ENCODE peak calls at places on chromosomes 6 and 20, in nine cellular contexts. One of them, this sample, is unnamed.

GRCh38 chr6:149963462-149964242 is at the start of gene ULBP1:
- DNase-seq in WERI-Rb-1: peak
- DNase-seq in CD4-positive, CD25-positive, alpha-beta regulatory T cell: peak
- DNase-seq in tibial nerve: peak
- DNase-seq in hepatocyte: peak
- DNase-seq in AG04450: peak
- DNase-seq in cardiac fibroblast: peak
- DNase-seq in pancreas: peak
- DNase-seq in heart right ventricle: peak
- DNase-seq in this sample: peak

GRCh38 chr20:62929051-62929538 is 2.8 kb upstream of the DIDO1 start:
- DNase-seq in WERI-Rb-1: no peak
- DNase-seq in CD4-positive, CD25-positive, alpha-beta regulatory T cell: peak
- DNase-seq in tibial nerve: peak
- DNase-seq in hepatocyte: peak
- DNase-seq in AG04450: no peak
- DNase-seq in cardiac fibroblast: peak
- DNase-seq in pancreas: peak
- DNase-seq in heart right ventricle: peak
- DNase-seq in this sample: peak

GRCh38 chr20:36737183-36737499 is 8.7 kb downstream of the NDRG3 start:
- DNase-seq in WERI-Rb-1: no peak
- DNase-seq in CD4-positive, CD25-positive, alpha-beta regulatory T cell: no peak
- DNase-seq in tibial nerve: no peak
- DNase-seq in hepatocyte: no peak
- DNase-seq in AG04450: no peak
- DNase-seq in cardiac fibroblast: no peak
- DNase-seq in pancreas: no peak
- DNase-seq in heart right ventricle: no peak
- DNase-seq in this sample: no peak

GRCh38 chr20:14928083-14928482 is 590.7 kb upstream of the FLRT3 start:
- DNase-seq in WERI-Rb-1: no peak
- DNase-seq in CD4-positive, CD25-positive, alpha-beta regulatory T cell: no peak
- DNase-seq in tibial nerve: no peak
- DNase-seq in hepatocyte: peak
- DNase-seq in AG04450: no peak
- DNase-seq in cardiac fibroblast: peak
- DNase-seq in pancreas: no peak
- DNase-seq in heart right ventricle: no peak
- DNase-seq in this sample: no peak

GRCh38 chr6:72218125-72218524 is 331.8 kb downstream of the RIMS1 start:
- DNase-seq in WERI-Rb-1: peak
- DNase-seq in CD4-positive, CD25-positive, alpha-beta regulatory T cell: no peak
- DNase-seq in tibial nerve: no peak
- DNase-seq in hepatocyte: peak
- DNase-seq in AG04450: no peak
- DNase-seq in cardiac fibroblast: peak
- DNase-seq in pancreas: peak
- DNase-seq in heart right ventricle: no peak
- DNase-seq in this sample: peak

GRCh38 chr6:39367661-39368060 is 45.2 kb upstream of the KCNK16 start:
- DNase-seq in WERI-Rb-1: no peak
- DNase-seq in CD4-positive, CD25-positive, alpha-beta regulatory T cell: no peak
- DNase-seq in tibial nerve: no peak
- DNase-seq in hepatocyte: no peak
- DNase-seq in AG04450: no peak
- DNase-seq in cardiac fibroblast: no peak
- DNase-seq in pancreas: no peak
- DNase-seq in heart right ventricle: no peak
- DNase-seq in this sample: no peak

GRCh38 chr6:1552296-1552761 is 57.4 kb upstream of the FOXC1 start:
- DNase-seq in WERI-Rb-1: no peak
- DNase-seq in CD4-positive, CD25-positive, alpha-beta regulatory T cell: no peak
- DNase-seq in tibial nerve: no peak
- DNase-seq in hepatocyte: no peak
- DNase-seq in AG04450: no peak
- DNase-seq in cardiac fibroblast: peak
- DNase-seq in pancreas: no peak
- DNase-seq in heart right ventricle: no peak
- DNase-seq in this sample: no peak

GRCh38 chr6:42436825-42437224 is 14.9 kb downstream of the TRERF1 start:
- DNase-seq in WERI-Rb-1: peak
- DNase-seq in CD4-positive, CD25-positive, alpha-beta regulatory T cell: no peak
- DNase-seq in tibial nerve: no peak
- DNase-seq in hepatocyte: no peak
- DNase-seq in AG04450: no peak
- DNase-seq in cardiac fibroblast: no peak
- DNase-seq in pancreas: no peak
- DNase-seq in heart right ventricle: no peak
- DNase-seq in this sample: no peak

GRCh38 chr6:4314201-4314707 is 178.9 kb upstream of the ECI2 start:
- DNase-seq in WERI-Rb-1: no peak
- DNase-seq in CD4-positive, CD25-positive, alpha-beta regulatory T cell: no peak
- DNase-seq in tibial nerve: no peak
- DNase-seq in hepatocyte: no peak
- DNase-seq in AG04450: no peak
- DNase-seq in cardiac fibroblast: no peak
- DNase-seq in pancreas: no peak
- DNase-seq in heart right ventricle: no peak
- DNase-seq in this sample: no peak

GRCh38 chr6:4316867-4317400 is 181.6 kb upstream of the ECI2 start:
- DNase-seq in WERI-Rb-1: no peak
- DNase-seq in CD4-positive, CD25-positive, alpha-beta regulatory T cell: no peak
- DNase-seq in tibial nerve: no peak
- DNase-seq in hepatocyte: peak
- DNase-seq in AG04450: peak
- DNase-seq in cardiac fibroblast: peak
- DNase-seq in pancreas: peak
- DNase-seq in heart right ventricle: peak
- DNase-seq in this sample: peak

GRCh38 chr6:4311976-4312860 is 176.8 kb upstream of the ECI2 start:
- DNase-seq in WERI-Rb-1: no peak
- DNase-seq in CD4-positive, CD25-positive, alpha-beta regulatory T cell: no peak
- DNase-seq in tibial nerve: no peak
- DNase-seq in hepatocyte: no peak
- DNase-seq in AG04450: no peak
- DNase-seq in cardiac fibroblast: no peak
- DNase-seq in pancreas: no peak
- DNase-seq in heart right ventricle: no peak
- DNase-seq in this sample: no peak

GRCh38 chr6:4309540-4309939 is 174.2 kb upstream of the ECI2 start:
- DNase-seq in WERI-Rb-1: no peak
- DNase-seq in CD4-positive, CD25-positive, alpha-beta regulatory T cell: no peak
- DNase-seq in tibial nerve: no peak
- DNase-seq in hepatocyte: no peak
- DNase-seq in AG04450: no peak
- DNase-seq in cardiac fibroblast: no peak
- DNase-seq in pancreas: no peak
- DNase-seq in heart right ventricle: no peak
- DNase-seq in this sample: no peak

DNA sequence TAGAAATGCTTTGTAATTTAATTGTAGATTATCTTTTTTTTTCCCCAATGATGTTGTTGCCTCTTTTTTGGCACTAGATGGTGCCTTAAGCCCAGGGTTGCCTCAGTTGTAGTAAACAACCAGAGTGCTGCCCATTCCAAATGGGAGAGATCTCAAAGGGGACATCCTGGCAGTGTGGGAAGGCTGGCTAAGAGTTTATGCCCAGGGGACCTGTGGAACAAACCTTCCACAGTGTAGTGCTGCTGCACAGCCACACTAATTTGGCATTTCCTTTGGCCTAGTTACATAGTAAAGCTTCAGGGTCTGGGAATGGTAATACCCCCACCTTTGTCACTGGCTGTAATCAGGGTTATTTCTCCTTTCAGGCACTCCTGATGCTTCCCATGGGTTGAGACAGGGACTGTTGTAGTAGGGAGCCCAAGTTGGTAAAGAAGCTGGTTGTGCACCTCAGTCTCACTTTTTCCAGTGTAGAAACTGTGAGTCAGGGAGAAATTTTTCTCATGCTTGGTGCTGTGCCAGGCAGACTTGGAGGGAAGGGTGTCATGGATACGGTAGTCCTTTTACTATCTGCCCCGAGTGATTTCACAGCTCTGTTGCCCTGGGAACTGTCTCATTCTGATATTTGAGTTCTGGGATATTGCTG is 177.8 kb upstream of the ECI2 start:
- DNase-seq in WERI-Rb-1: no peak
- DNase-seq in CD4-positive, CD25-positive, alpha-beta regulatory T cell: no peak
- DNase-seq in tibial nerve: no peak
- DNase-seq in hepatocyte: peak
- DNase-seq in AG04450: peak
- DNase-seq in cardiac fibroblast: peak
- DNase-seq in pancreas: peak
- DNase-seq in heart right ventricle: no peak
- DNase-seq in this sample: no peak
- H3K4me3 ChIP-seq in WERI-Rb-1: no peak
- H3K4me3 ChIP-seq in CD4-positive, CD25-positive, alpha-beta regulatory T cell: no peak
- H3K4me3 ChIP-seq in tibial nerve: no peak
- H3K4me3 ChIP-seq in hepatocyte: no peak
- H3K4me3 ChIP-seq in AG04450: no peak
- H3K4me3 ChIP-seq in cardiac fibroblast: no peak
- H3K4me3 ChIP-seq in pancreas: no peak
- H3K4me3 ChIP-seq in heart right ventricle: no peak
- H3K4me3 ChIP-seq in this sample: no peak

DNA sequence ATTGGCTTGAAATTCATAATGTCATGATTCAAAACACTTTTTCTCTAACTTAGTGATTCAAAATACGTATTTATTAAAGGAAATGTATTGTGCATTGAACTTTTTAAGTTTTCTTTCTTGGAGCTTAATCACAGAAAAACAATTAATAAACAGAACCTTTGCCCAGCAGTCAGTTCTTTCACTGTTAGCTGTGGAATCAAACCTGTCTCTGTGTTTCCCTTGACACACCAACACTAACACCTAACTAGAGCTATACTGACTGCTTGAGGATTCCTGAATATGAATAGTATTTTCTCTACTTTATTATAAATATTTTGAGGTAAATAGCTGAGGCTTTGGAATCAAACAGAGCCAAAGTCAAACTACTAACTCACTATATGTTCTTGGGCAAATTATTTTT is 296.4 kb downstream of the HIVEP2 start:
- DNase-seq in WERI-Rb-1: no peak
- DNase-seq in CD4-positive, CD25-positive, alpha-beta regulatory T cell: no peak
- DNase-seq in tibial nerve: no peak
- DNase-seq in hepatocyte: no peak
- DNase-seq in AG04450: no peak
- DNase-seq in cardiac fibroblast: no peak
- DNase-seq in pancreas: no peak
- DNase-seq in heart right ventricle: no peak
- DNase-seq in this sample: no peak
- H3K4me3 ChIP-seq in WERI-Rb-1: no peak
- H3K4me3 ChIP-seq in CD4-positive, CD25-positive, alpha-beta regulatory T cell: no peak
- H3K4me3 ChIP-seq in tibial nerve: no peak
- H3K4me3 ChIP-seq in hepatocyte: no peak
- H3K4me3 ChIP-seq in AG04450: no peak
- H3K4me3 ChIP-seq in cardiac fibroblast: no peak
- H3K4me3 ChIP-seq in pancreas: no peak
- H3K4me3 ChIP-seq in heart right ventricle: no peak
- H3K4me3 ChIP-seq in this sample: no peak

DNA sequence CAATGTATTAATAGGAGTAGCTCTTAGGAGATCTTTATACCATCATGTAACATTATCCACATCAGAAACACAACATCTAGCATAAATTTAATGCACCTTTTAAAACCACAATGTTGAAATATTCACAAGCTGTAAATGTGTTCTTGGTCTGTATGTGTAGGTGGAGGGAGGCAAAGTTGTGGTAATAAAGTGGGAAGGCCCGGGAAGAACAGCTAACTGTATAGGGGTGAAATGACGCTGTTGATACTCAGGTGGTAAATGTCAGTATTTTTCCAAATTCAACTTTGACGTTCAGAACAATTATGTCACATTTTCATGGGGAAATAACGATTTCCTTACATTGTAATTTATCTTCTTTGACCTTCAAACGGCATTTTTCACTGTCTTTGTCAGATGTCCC is 146.0 kb upstream of the STMND1 start:
- DNase-seq in WERI-Rb-1: no peak
- DNase-seq in CD4-positive, CD25-positive, alpha-beta regulatory T cell: no peak
- DNase-seq in tibial nerve: no peak
- DNase-seq in hepatocyte: no peak
- DNase-seq in AG04450: no peak
- DNase-seq in cardiac fibroblast: no peak
- DNase-seq in pancreas: no peak
- DNase-seq in heart right ventricle: no peak
- DNase-seq in this sample: no peak
- H3K4me3 ChIP-seq in WERI-Rb-1: no peak
- H3K4me3 ChIP-seq in CD4-positive, CD25-positive, alpha-beta regulatory T cell: no peak
- H3K4me3 ChIP-seq in tibial nerve: no peak
- H3K4me3 ChIP-seq in hepatocyte: no peak
- H3K4me3 ChIP-seq in AG04450: no peak
- H3K4me3 ChIP-seq in cardiac fibroblast: no peak
- H3K4me3 ChIP-seq in pancreas: no peak
- H3K4me3 ChIP-seq in heart right ventricle: no peak
- H3K4me3 ChIP-seq in this sample: no peak

GRCh38 chr6:21277601-21278043 is 315.9 kb upstream of the SOX4 start:
- DNase-seq in WERI-Rb-1: no peak
- DNase-seq in CD4-positive, CD25-positive, alpha-beta regulatory T cell: no peak
- DNase-seq in tibial nerve: no peak
- DNase-seq in hepatocyte: peak
- DNase-seq in AG04450: no peak
- DNase-seq in cardiac fibroblast: no peak
- DNase-seq in pancreas: no peak
- DNase-seq in heart right ventricle: no peak
- DNase-seq in this sample: no peak

GRCh38 chr6:21281366-21281765 is 312.2 kb upstream of the SOX4 start:
- DNase-seq in WERI-Rb-1: no peak
- DNase-seq in CD4-positive, CD25-positive, alpha-beta regulatory T cell: no peak
- DNase-seq in tibial nerve: no peak
- DNase-seq in hepatocyte: peak
- DNase-seq in AG04450: no peak
- DNase-seq in cardiac fibroblast: no peak
- DNase-seq in pancreas: no peak
- DNase-seq in heart right ventricle: no peak
- DNase-seq in this sample: no peak

GRCh38 chr6:21279619-21280018 is 313.9 kb upstream of the SOX4 start:
- DNase-seq in WERI-Rb-1: no peak
- DNase-seq in CD4-positive, CD25-positive, alpha-beta regulatory T cell: no peak
- DNase-seq in tibial nerve: no peak
- DNase-seq in hepatocyte: no peak
- DNase-seq in AG04450: no peak
- DNase-seq in cardiac fibroblast: no peak
- DNase-seq in pancreas: no peak
- DNase-seq in heart right ventricle: no peak
- DNase-seq in this sample: no peak

GRCh38 chr6:21273451-21273850 is 320.1 kb upstream of the SOX4 start:
- DNase-seq in WERI-Rb-1: no peak
- DNase-seq in CD4-positive, CD25-positive, alpha-beta regulatory T cell: no peak
- DNase-seq in tibial nerve: no peak
- DNase-seq in hepatocyte: no peak
- DNase-seq in AG04450: no peak
- DNase-seq in cardiac fibroblast: no peak
- DNase-seq in pancreas: no peak
- DNase-seq in heart right ventricle: no peak
- DNase-seq in this sample: no peak

DNA sequence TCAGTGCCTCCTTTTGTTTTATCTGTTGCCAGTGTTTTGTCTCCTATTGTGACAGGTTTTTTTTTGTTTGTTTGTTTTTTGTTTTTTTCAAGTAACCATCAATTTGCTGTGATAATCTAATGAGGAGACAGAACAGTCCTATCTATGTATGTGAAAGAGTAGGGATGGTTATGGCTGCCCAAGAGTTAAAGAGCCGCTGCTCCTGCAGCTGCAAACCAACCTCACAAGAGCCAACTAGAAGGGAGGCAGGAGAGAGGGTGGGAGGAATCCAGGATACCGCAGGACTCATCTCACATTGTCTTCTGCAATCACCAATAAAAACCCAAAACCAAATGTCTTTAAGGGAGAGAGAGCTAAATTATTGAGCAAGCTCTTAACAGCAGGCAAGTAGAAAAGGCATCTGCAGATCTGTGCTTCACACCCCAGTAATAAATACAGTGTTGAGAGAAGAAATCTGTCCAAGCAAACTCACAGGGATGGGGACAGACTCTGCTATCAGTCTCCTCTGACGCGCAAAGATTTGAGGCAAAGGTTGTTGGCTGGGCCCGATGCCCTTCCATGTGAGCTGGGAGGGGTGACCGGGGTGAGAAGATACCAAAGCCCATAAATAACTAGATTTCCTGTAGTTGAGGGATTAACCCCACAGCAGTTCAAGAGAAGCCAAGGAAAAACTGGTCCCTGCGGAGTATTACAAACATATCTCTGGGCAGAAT is 315.3 kb upstream of the SOX4 start:
- DNase-seq in WERI-Rb-1: peak
- DNase-seq in CD4-positive, CD25-positive, alpha-beta regulatory T cell: no peak
- DNase-seq in tibial nerve: no peak
- DNase-seq in hepatocyte: peak
- DNase-seq in AG04450: no peak
- DNase-seq in cardiac fibroblast: peak
- DNase-seq in pancreas: no peak
- DNase-seq in heart right ventricle: peak
- DNase-seq in this sample: no peak
- H3K4me3 ChIP-seq in WERI-Rb-1: no peak
- H3K4me3 ChIP-seq in CD4-positive, CD25-positive, alpha-beta regulatory T cell: no peak
- H3K4me3 ChIP-seq in tibial nerve: no peak
- H3K4me3 ChIP-seq in hepatocyte: no peak
- H3K4me3 ChIP-seq in AG04450: no peak
- H3K4me3 ChIP-seq in cardiac fibroblast: no peak
- H3K4me3 ChIP-seq in pancreas: no peak
- H3K4me3 ChIP-seq in heart right ventricle: no peak
- H3K4me3 ChIP-seq in this sample: no peak

This sample was measured in stomach.